ENCODE peak calls at places on chromosomes 2 and 18, in ten cellular contexts. E is Right ventricle myocardium superior, O is amniotic stem cell, B is RCC 7860, Z is AG20443, D is dorsolateral prefrontal cortex, C is ovary, J is AG08395, Q is neural progenitor cell, K is DMS153. R is an unnamed sample.

GRCh38 chr18:48838921-48839818 is 111.6 kb downstream of the SMAD7 start:
- DNase-seq in K (no peak), Z (peak), D (no peak), J (peak), E (no peak), B (peak), O (peak), C (peak), Q (no peak), R (no peak)

GRCh38 chr18:55546873-55547704 is 40.9 kb downstream of the TCF4 start:
- DNase-seq in K (no peak), Z (peak), D (no peak), C (no peak), E (no peak), J (peak), Q (no peak), O (peak), B (peak), R (peak)

GRCh38 chr18:35083174-35083712 is 42.0 kb downstream of the MAPRE2 start:
- DNase-seq in E (peak), J (no peak), Q (no peak), O (no peak), D (no peak), C (no peak), Z (no peak), B (no peak), K (no peak), R (peak)

GRCh38 chr18:63182247-63182771 is 137.3 kb downstream of the BCL2 start:
- DNase-seq in D (no peak), E (peak), B (no peak), C (no peak), K (no peak), O (no peak), Z (no peak), J (no peak), Q (no peak), R (peak)

GRCh38 chr2:234357666-234358065 is 139.2 kb downstream of the ARL4C start:
- DNase-seq in C (no peak), Z (no peak), O (no peak), E (no peak), Q (no peak), B (no peak), K (no peak), J (no peak), D (no peak), R (no peak)

GRCh38 chr18:31268985-31269406 is 49.0 kb upstream of the DSG1 start:
- DNase-seq in B (no peak), K (no peak), J (no peak), E (no peak), C (no peak), D (no peak), O (no peak), Q (no peak), Z (no peak), R (no peak)

GRCh38 chr2:230054079-230054478 is 14.6 kb downstream of the SLC16A14 start:
- DNase-seq in J (peak), O (peak), E (no peak), D (no peak), B (peak), Z (peak), C (no peak), Q (no peak), K (no peak), R (no peak)

GRCh38 chr2:231900486-231900942 is 25.7 kb downstream of the NPPC start:
- DNase-seq in Z (peak), Q (peak), C (no peak), B (peak), E (peak), J (peak), D (peak), K (no peak), O (no peak), R (peak)

GRCh38 chr2:239554761-239555565 is 154.1 kb upstream of the HDAC4 start:
- DNase-seq in D (no peak), E (no peak), C (no peak), B (no peak), Z (no peak), O (no peak), J (no peak), Q (no peak), K (no peak), R (no peak)

GRCh38 chr2:170467568-170468422 is 247.3 kb upstream of the SP5 start:
- DNase-seq in D (no peak), O (no peak), K (peak), B (no peak), E (no peak), Q (no peak), J (peak), Z (no peak), C (no peak), R (no peak)

GRCh38 chr2:69241039-69241586 is 145.9 kb downstream of the GFPT1 start:
- DNase-seq in Q (no peak), B (no peak), D (no peak), E (no peak), K (peak), Z (no peak), J (no peak), O (no peak), C (no peak), R (no peak)

GRCh38 chr2:198063242-198063641 is 258.8 kb downstream of the PLCL1 start:
- DNase-seq in K (no peak), B (no peak), J (no peak), D (no peak), E (no peak), Z (no peak), O (no peak), Q (no peak), C (no peak), R (no peak)

GRCh38 chr2:38602136-38602731 is 494 bp downstream of the HNRNPLL start:
- DNase-seq in C (peak), D (no peak), B (no peak), O (no peak), Q (peak), J (no peak), E (peak), Z (no peak), K (no peak), R (peak)

GRCh38 chr2:138177693-138178092 is 213.4 kb downstream of the HNMT start:
- DNase-seq in Q (no peak), J (no peak), C (no peak), K (no peak), Z (no peak), O (no peak), B (no peak), E (no peak), D (no peak), R (no peak)

GRCh38 chr18:21179590-21180220 is 62.3 kb upstream of the GREB1L start:
- DNase-seq in C (peak), D (no peak), J (peak), K (peak), Z (peak), Q (peak), O (peak), B (no peak), E (no peak), R (no peak)

GRCh38 chr2:109438773-109439191 is 175.0 kb downstream of the SEPTIN10 start:
- DNase-seq in J (peak), K (no peak), E (no peak), Z (peak), O (no peak), D (peak), Q (no peak), B (peak), C (no peak), R (peak)

GRCh38 chr2:232021881-232022280 is 60.4 kb downstream of the DIS3L2 start:
- DNase-seq in Q (no peak), E (no peak), Z (no peak), B (no peak), C (no peak), D (no peak), O (no peak), J (no peak), K (no peak), R (no peak)

GRCh38 chr2:229340086-229340760 is 69.1 kb upstream of the PID1 start:
- DNase-seq in D (no peak), J (peak), O (no peak), C (no peak), E (no peak), Z (peak), B (no peak), K (no peak), Q (no peak), R (no peak)

GRCh38 chr2:232588680-232589585 is 38.4 kb downstream of the EIF4E2 start:
- DNase-seq in D (peak), Z (peak), B (peak), O (peak), K (peak), J (peak), Q (no peak), E (peak), C (no peak), R (no peak)

GRCh38 chr2:224711859-224712258 is 4.3 kb downstream of the CCDC195 start:
- DNase-seq in Z (no peak), Q (no peak), K (no peak), C (no peak), J (no peak), O (no peak), B (no peak), D (no peak), E (no peak), R (no peak)

GRCh38 chr2:164178835-164179470 is 442.3 kb downstream of the GRB14 start:
- DNase-seq in K (no peak), C (no peak), B (peak), D (no peak), Z (peak), O (no peak), E (no peak), J (peak), Q (no peak), R (no peak)

GRCh38 chr2:37500031-37500430 is 155.6 kb downstream of the QPCT start:
- DNase-seq in J (peak), C (no peak), D (no peak), O (no peak), E (no peak), Q (no peak), Z (no peak), B (no peak), K (no peak), R (no peak)

GRCh38 chr2:162245051-162245450 is 1.8 kb upstream of the FAP start:
- DNase-seq in Q (no peak), D (no peak), Z (no peak), C (no peak), J (no peak), K (no peak), O (no peak), E (no peak), B (no peak), R (no peak)

GRCh38 chr2:197136452-197136851 is 174.1 kb downstream of the ANKRD44 start:
- DNase-seq in E (no peak), D (no peak), K (no peak), O (no peak), J (no peak), Z (no peak), B (no peak), Q (no peak), C (no peak), R (no peak)

GRCh38 chr2:20050104-20050711 is 1.2 kb downstream of the LAPTM4A start:
- DNase-seq in E (no peak), B (peak), K (no peak), O (peak), C (no peak), Q (no peak), Z (no peak), J (no peak), D (no peak), R (no peak)

GRCh38 chr18:77366725-77367641 is 117.3 kb downstream of the GALR1 start:
- DNase-seq in O (no peak), Q (no peak), Z (peak), E (no peak), C (no peak), K (peak), D (peak), J (peak), B (peak), R (no peak)

GRCh38 chr2:240600451-240600961 is 14.0 kb downstream of the CAPN10 start:
- DNase-seq in K (no peak), Q (no peak), C (no peak), B (no peak), E (peak), J (no peak), O (no peak), Z (no peak), D (no peak), R (peak)

GRCh38 chr2:219230201-219230540 is 565 bp downstream of the ANKZF1 start:
- DNase-seq in D (no peak), O (no peak), K (no peak), Q (peak), Z (peak), C (no peak), E (peak), B (peak), J (peak), R (no peak)

GRCh38 chr2:161952722-161953322 is 121.2 kb downstream of the DPP4 start:
- DNase-seq in D (no peak), Q (no peak), J (no peak), E (no peak), B (no peak), Z (no peak), C (no peak), O (no peak), K (no peak), R (no peak)

R was measured in heart left ventricle.